ENCODE peak calls at places on chromosome 9, in six cellular contexts. H, B, I, F, C and E are unnamed samples.

GRCh38 chr9:84697494-84698114 is 28.1 kb downstream of the NTRK2 start:
- DNase-seq in H (peak), B (peak), I (peak), F (peak), C (peak), E (peak)

GRCh38 chr9:97572892-97573365 is 60.2 kb downstream of the TSTD2 start:
- DNase-seq in H (no peak), B (no peak), I (no peak), F (no peak), C (no peak), E (no peak)

GRCh38 chr9:34589656-34590375 is at the start of gene CNTFR:
- DNase-seq in H (peak), B (no peak), I (no peak), F (no peak), C (no peak), E (no peak)

GRCh38 chr9:36315283-36315682 is 57.0 kb upstream of the GNE start:
- DNase-seq in H (peak), B (no peak), I (no peak), F (no peak), C (no peak), E (no peak)

GRCh38 chr9:114852050-114852594 is 46.3 kb upstream of the TNFSF15 start:
- DNase-seq in H (peak), B (no peak), I (peak), F (no peak), C (no peak), E (no peak)

GRCh38 chr9:70398145-70398556 is 16.3 kb downstream of the KLF9 start:
- DNase-seq in H (peak), B (no peak), I (no peak), F (no peak), C (no peak), E (no peak)

GRCh38 chr9:14103115-14103514 is 210.8 kb downstream of the NFIB start:
- DNase-seq in H (peak), B (no peak), I (peak), F (no peak), C (no peak), E (no peak)

GRCh38 chr9:129330711-129331279 is 152.7 kb upstream of the IER5L start:
- DNase-seq in H (no peak), B (no peak), I (no peak), F (no peak), C (no peak), E (peak)

GRCh38 chr9:93094294-93095204 is 1.5 kb upstream of the CARD19 start:
- DNase-seq in H (peak), B (no peak), I (no peak), F (no peak), C (no peak), E (peak)

GRCh38 chr9:98057095-98057799 is 715 bp downstream of the NANS start:
- DNase-seq in H (peak), B (no peak), I (peak), F (no peak), C (no peak), E (no peak)

GRCh38 chr9:92660266-92660665 is 9.7 kb downstream of the IPPK start:
- DNase-seq in H (no peak), B (no peak), I (no peak), F (no peak), C (no peak), E (no peak)

GRCh38 chr9:114309096-114309495 is 13.8 kb upstream of the ORM1 start:
- DNase-seq in H (no peak), B (no peak), I (no peak), F (no peak), C (peak), E (no peak)

GRCh38 chr9:121910491-121911040 is 182.5 kb downstream of the TTLL11 start:
- DNase-seq in H (no peak), B (no peak), I (no peak), F (no peak), C (no peak), E (no peak)

GRCh38 chr9:28539432-28539831 is 966.2 kb upstream of the C9orf72 start:
- DNase-seq in H (no peak), B (no peak), I (no peak), F (no peak), C (no peak), E (no peak)

GRCh38 chr9:93207326-93207814 is 23.4 kb downstream of the WNK2 start:
- DNase-seq in H (no peak), B (no peak), I (peak), F (no peak), C (no peak), E (no peak)

GRCh38 chr9:105063665-105064247 is 135.8 kb upstream of the ABCA1 start:
- DNase-seq in H (peak), B (no peak), I (peak), F (no peak), C (no peak), E (no peak)
- H3K18ac ChIP-seq in H (peak), B (peak), I (peak), F (peak), C (peak), E (no peak)

GRCh38 chr9:16824545-16825041 is 45.9 kb downstream of the BNC2 start:
- DNase-seq in H (peak), B (no peak), I (peak), F (peak), C (no peak), E (peak)

GRCh38 chr9:16821344-16821743 is 49.1 kb downstream of the BNC2 start:
- DNase-seq in H (no peak), B (no peak), I (no peak), F (no peak), C (no peak), E (no peak)

GRCh38 chr9:16825971-16826370 is 44.5 kb downstream of the BNC2 start:
- DNase-seq in H (peak), B (peak), I (peak), F (no peak), C (no peak), E (no peak)

GRCh38 chr9:16828335-16829281 is 41.9 kb downstream of the BNC2 start:
- DNase-seq in H (peak), B (peak), I (peak), F (peak), C (peak), E (peak)

GRCh38 chr9:16825364-16825763 is 45.1 kb downstream of the BNC2 start:
- DNase-seq in H (peak), B (no peak), I (peak), F (no peak), C (no peak), E (no peak)
- H3K18ac ChIP-seq in H (peak), B (no peak), I (peak), F (no peak), C (no peak), E (no peak)

GRCh38 chr9:133863193-133863592 is 125.0 kb upstream of the SARDH start:
- DNase-seq in H (no peak), B (no peak), I (no peak), F (no peak), C (no peak), E (no peak)

GRCh38 chr9:133862585-133863041 is 124.5 kb upstream of the SARDH start:
- DNase-seq in H (no peak), B (no peak), I (no peak), F (no peak), C (no peak), E (no peak)

GRCh38 chr9:133861103-133861502 is 123.0 kb upstream of the SARDH start:
- DNase-seq in H (no peak), B (no peak), I (no peak), F (no peak), C (no peak), E (no peak)

GRCh38 chr9:133864011-133864410 is 125.9 kb upstream of the SARDH start:
- DNase-seq in H (peak), B (no peak), I (peak), F (no peak), C (no peak), E (peak)

GRCh38 chr9:133861692-133862091 is 123.5 kb upstream of the SARDH start:
- DNase-seq in H (no peak), B (no peak), I (no peak), F (no peak), C (no peak), E (no peak)
- H3K18ac ChIP-seq in H (no peak), B (peak), I (no peak), F (no peak), C (no peak), E (no peak)

GRCh38 chr9:134600431-134600830 is 41.2 kb upstream of the COL5A1 start:
- DNase-seq in H (no peak), B (no peak), I (no peak), F (no peak), C (no peak), E (peak)
- H3K18ac ChIP-seq in H (peak), B (no peak), I (no peak), F (no peak), C (no peak), E (peak)

GRCh38 chr9:87518702-87519335 is 21.2 kb downstream of the DAPK1 start:
- DNase-seq in H (no peak), B (no peak), I (no peak), F (no peak), C (no peak), E (no peak)
- H3K18ac ChIP-seq in H (peak), B (no peak), I (no peak), F (no peak), C (no peak), E (peak)

DNA sequence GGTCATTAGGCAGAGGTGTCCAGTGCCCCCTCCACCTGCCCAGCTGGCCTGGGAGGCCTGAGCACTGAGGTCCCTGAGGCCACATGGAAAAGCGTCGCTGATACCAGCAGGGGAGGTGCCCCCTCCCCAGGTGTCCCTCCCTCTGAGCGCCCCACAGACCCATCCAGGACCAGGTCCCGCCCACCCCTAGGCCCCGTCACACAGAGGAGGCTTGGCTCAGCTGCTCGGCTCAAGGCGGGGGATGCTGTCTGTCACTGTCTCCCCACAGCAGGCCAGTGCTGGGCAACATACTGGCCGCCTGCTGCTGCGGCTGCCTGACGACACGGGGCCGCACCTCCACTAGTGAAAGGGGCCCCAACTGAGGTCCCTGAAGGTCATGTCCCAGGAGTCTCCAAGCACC is 71.7 kb downstream of the VAV2 start:
- DNase-seq in H (no peak), B (no peak), I (no peak), F (no peak), C (no peak), E (no peak)
- H3K18ac ChIP-seq in H (no peak), B (peak), I (no peak), F (no peak), C (no peak), E (no peak)

GRCh38 chr9:134540441-134541372 is 100.9 kb upstream of the COL5A1 start:
- DNase-seq in H (no peak), B (no peak), I (no peak), F (no peak), C (no peak), E (no peak)
- H3K18ac ChIP-seq in H (peak), B (peak), I (no peak), F (no peak), C (no peak), E (no peak)

GRCh38 chr9:134053401-134053871 is 14.4 kb downstream of the BRD3 start:
- DNase-seq in H (no peak), B (no peak), I (no peak), F (no peak), C (no peak), E (no peak)
- H3K18ac ChIP-seq in H (no peak), B (no peak), I (no peak), F (no peak), C (no peak), E (no peak)

GRCh38 chr9:85941617-85941930 is 628 bp downstream of the NAA35 start:
- DNase-seq in H (no peak), B (peak), I (no peak), F (no peak), C (no peak), E (no peak)
- H3K18ac ChIP-seq in H (peak), B (peak), I (no peak), F (no peak), C (no peak), E (peak)